ENCODE peak calls at places on chromosomes 5 and 9, in seven cellular contexts. D, C, W, T, N, U and H are unnamed samples.

GRCh38 chr9:15642369-15642962 is 89.6 kb downstream of the CCDC171 start:
- DNase-seq in D (no peak), W (peak; percentile 0), C (no peak), N (no peak), T (peak; percentile 41), U (no peak), H (no peak)

GRCh38 chr5:99702565-99702964 is 773.8 kb upstream of the CHD1 start:
- DNase-seq in U (no peak), D (no peak), W (no peak), N (no peak), T (no peak), C (no peak), H (no peak)

GRCh38 chr5:180101451-180102105 is 30.0 kb upstream of the RNF130 start:
- DNase-seq in C (no peak), T (no peak), D (no peak), N (no peak), U (no peak), W (no peak), H (peak; percentile 62)

GRCh38 chr9:129258124-129258822 is 80.2 kb upstream of the IER5L start:
- DNase-seq in D (peak; percentile 95), C (peak; percentile 94), T (peak; percentile 92), W (peak; percentile 62), U (peak; percentile 83), N (peak; percentile 95), H (peak; percentile 92)

GRCh38 chr9:114303977-114304376 is 18.9 kb upstream of the ORM1 start:
- DNase-seq in T (peak; percentile 28), U (no peak), N (no peak), W (no peak), D (peak; percentile 13), C (no peak), H (peak; percentile 28)

GRCh38 chr5:97096096-97096648 is 46.2 kb downstream of the LIX1 start:
- DNase-seq in W (no peak), U (no peak), T (peak; percentile 57), D (no peak), N (no peak), C (no peak), H (no peak)

GRCh38 chr9:82263621-82264020 is 275.0 kb downstream of the SPATA31D1 start:
- DNase-seq in T (no peak), U (no peak), N (no peak), D (no peak), C (no peak), W (no peak), H (no peak)

GRCh38 chr9:103798620-103799019 is 295.5 kb upstream of the SMC2 start:
- DNase-seq in T (peak; percentile 53), D (no peak), W (no peak), C (no peak), N (no peak), U (no peak), H (no peak)

GRCh38 chr9:121505903-121506640 is 6.4 kb upstream of the GGTA1 start:
- DNase-seq in N (no peak), T (peak; percentile 45), W (no peak), U (no peak), D (no peak), C (no peak), H (no peak)

GRCh38 chr9:14043491-14043890 is 270.4 kb downstream of the NFIB start:
- DNase-seq in T (no peak), U (no peak), N (no peak), D (no peak), W (no peak), C (no peak), H (no peak)

GRCh38 chr9:18463991-18464390 is 10.0 kb upstream of the ADAMTSL1 start:
- DNase-seq in D (no peak), U (no peak), W (no peak), C (no peak), T (peak; percentile 70), N (no peak), H (no peak)

GRCh38 chr5:69329905-69330489 is 2.6 kb downstream of the CCDC125 start:
- DNase-seq in W (no peak), D (no peak), C (no peak), U (no peak), N (no peak), T (no peak), H (no peak)